ENCODE peak calls at places on chromosome 11, in ten cellular contexts. One of them, this sample, is unnamed.

GRCh38 chr11:9250139-9250582 is 15.0 kb downstream of the DENND5A start:
- DNase-seq in T47D: no peak
- DNase-seq in KG1: peak; percentile 28
- DNase-seq in adipocyte: no peak
- DNase-seq in nucleus accumbens: no peak
- DNase-seq in MM.1S: peak; percentile 79
- DNase-seq in germinal center: no peak
- DNase-seq in esophagus squamous epithelium: no peak
- DNase-seq in body of pancreas: no peak
- DNase-seq in HS-27A: no peak
- DNase-seq in this sample: no peak

GRCh38 chr11:102912482-102912830 is 37.7 kb upstream of the MMP12 start:
- DNase-seq in T47D: no peak
- DNase-seq in KG1: no peak
- DNase-seq in adipocyte: no peak
- DNase-seq in nucleus accumbens: no peak
- DNase-seq in MM.1S: no peak
- DNase-seq in germinal center: no peak
- DNase-seq in esophagus squamous epithelium: no peak
- DNase-seq in body of pancreas: no peak
- DNase-seq in HS-27A: no peak
- DNase-seq in this sample: no peak

GRCh38 chr11:129018991-129019390 is 76.3 kb upstream of the TP53AIP1 start:
- DNase-seq in T47D: no peak
- DNase-seq in KG1: no peak
- DNase-seq in adipocyte: no peak
- DNase-seq in nucleus accumbens: no peak
- DNase-seq in MM.1S: no peak
- DNase-seq in germinal center: no peak
- DNase-seq in esophagus squamous epithelium: no peak
- DNase-seq in body of pancreas: no peak
- DNase-seq in HS-27A: no peak
- DNase-seq in this sample: no peak

GRCh38 chr11:70091651-70092050 is 13.5 kb downstream of the ANO1 start:
- DNase-seq in T47D: no peak
- DNase-seq in KG1: no peak
- DNase-seq in adipocyte: no peak
- DNase-seq in nucleus accumbens: no peak
- DNase-seq in MM.1S: no peak
- DNase-seq in germinal center: no peak
- DNase-seq in esophagus squamous epithelium: no peak
- DNase-seq in body of pancreas: no peak
- DNase-seq in HS-27A: no peak
- DNase-seq in this sample: no peak

GRCh38 chr11:95641506-95641905 is 148.1 kb downstream of the FAM76B start:
- DNase-seq in T47D: no peak
- DNase-seq in KG1: no peak
- DNase-seq in adipocyte: no peak
- DNase-seq in nucleus accumbens: no peak
- DNase-seq in MM.1S: peak; percentile 68
- DNase-seq in germinal center: peak; percentile 8
- DNase-seq in esophagus squamous epithelium: no peak
- DNase-seq in body of pancreas: no peak
- DNase-seq in HS-27A: no peak
- DNase-seq in this sample: peak; percentile 10

GRCh38 chr11:33690290-33691050 is 10.2 kb downstream of the C11orf91 start:
- DNase-seq in T47D: no peak
- DNase-seq in KG1: no peak
- DNase-seq in adipocyte: peak; percentile 80
- DNase-seq in nucleus accumbens: peak; percentile 37
- DNase-seq in MM.1S: no peak
- DNase-seq in germinal center: no peak
- DNase-seq in esophagus squamous epithelium: no peak
- DNase-seq in body of pancreas: peak; percentile 37
- DNase-seq in HS-27A: peak; percentile 99
- DNase-seq in this sample: peak; percentile 45

GRCh38 chr11:87596176-87596575 is 558.4 kb downstream of the TMEM135 start:
- DNase-seq in T47D: no peak
- DNase-seq in KG1: no peak
- DNase-seq in adipocyte: no peak
- DNase-seq in nucleus accumbens: no peak
- DNase-seq in MM.1S: no peak
- DNase-seq in germinal center: no peak
- DNase-seq in esophagus squamous epithelium: no peak
- DNase-seq in body of pancreas: no peak
- DNase-seq in HS-27A: no peak
- DNase-seq in this sample: no peak

GRCh38 chr11:45272701-45273100 is 13.4 kb downstream of the SYT13 start:
- DNase-seq in T47D: no peak
- DNase-seq in KG1: no peak
- DNase-seq in adipocyte: no peak
- DNase-seq in nucleus accumbens: no peak
- DNase-seq in MM.1S: peak; percentile 58
- DNase-seq in germinal center: no peak
- DNase-seq in esophagus squamous epithelium: no peak
- DNase-seq in body of pancreas: no peak
- DNase-seq in HS-27A: no peak
- DNase-seq in this sample: no peak

GRCh38 chr11:94909371-94909820 is 64.0 kb downstream of the CWC15 start:
- DNase-seq in T47D: no peak
- DNase-seq in KG1: no peak
- DNase-seq in adipocyte: no peak
- DNase-seq in nucleus accumbens: no peak
- DNase-seq in MM.1S: no peak
- DNase-seq in germinal center: no peak
- DNase-seq in esophagus squamous epithelium: no peak
- DNase-seq in body of pancreas: no peak
- DNase-seq in HS-27A: no peak
- DNase-seq in this sample: no peak

GRCh38 chr11:118042791-118043190 is 34.1 kb upstream of the TMPRSS4 start:
- DNase-seq in T47D: no peak
- DNase-seq in KG1: no peak
- DNase-seq in adipocyte: no peak
- DNase-seq in nucleus accumbens: no peak
- DNase-seq in MM.1S: no peak
- DNase-seq in germinal center: no peak
- DNase-seq in esophagus squamous epithelium: no peak
- DNase-seq in body of pancreas: no peak
- DNase-seq in HS-27A: no peak
- DNase-seq in this sample: no peak

GRCh38 chr11:126279191-126279590 is 3.7 kb upstream of the TIRAP start:
- DNase-seq in T47D: no peak
- DNase-seq in KG1: no peak
- DNase-seq in adipocyte: no peak
- DNase-seq in nucleus accumbens: no peak
- DNase-seq in MM.1S: no peak
- DNase-seq in germinal center: no peak
- DNase-seq in esophagus squamous epithelium: no peak
- DNase-seq in body of pancreas: no peak
- DNase-seq in HS-27A: no peak
- DNase-seq in this sample: no peak

GRCh38 chr11:91366186-91366585 is 858.4 kb upstream of the FAT3 start:
- DNase-seq in T47D: no peak
- DNase-seq in KG1: no peak
- DNase-seq in adipocyte: no peak
- DNase-seq in nucleus accumbens: no peak
- DNase-seq in MM.1S: no peak
- DNase-seq in germinal center: no peak
- DNase-seq in esophagus squamous epithelium: no peak
- DNase-seq in body of pancreas: no peak
- DNase-seq in HS-27A: no peak
- DNase-seq in this sample: no peak

GRCh38 chr11:100925935-100926334 is 203.7 kb downstream of the PGR start:
- DNase-seq in T47D: no peak
- DNase-seq in KG1: no peak
- DNase-seq in adipocyte: peak; percentile 34
- DNase-seq in nucleus accumbens: no peak
- DNase-seq in MM.1S: no peak
- DNase-seq in germinal center: no peak
- DNase-seq in esophagus squamous epithelium: no peak
- DNase-seq in body of pancreas: no peak
- DNase-seq in HS-27A: no peak
- DNase-seq in this sample: no peak

GRCh38 chr11:14500181-14500651 is 605 bp upstream of the COPB1 start:
- DNase-seq in T47D: peak; percentile 31
- DNase-seq in KG1: peak; percentile 52
- DNase-seq in adipocyte: peak; percentile 81
- DNase-seq in nucleus accumbens: no peak
- DNase-seq in MM.1S: peak; percentile 75
- DNase-seq in germinal center: peak; percentile 51
- DNase-seq in esophagus squamous epithelium: no peak
- DNase-seq in body of pancreas: peak; percentile 58
- DNase-seq in HS-27A: peak; percentile 26
- DNase-seq in this sample: peak; percentile 67

GRCh38 chr11:119489087-119489486 is 66.1 kb upstream of the THY1 start:
- DNase-seq in T47D: no peak
- DNase-seq in KG1: no peak
- DNase-seq in adipocyte: no peak
- DNase-seq in nucleus accumbens: no peak
- DNase-seq in MM.1S: no peak
- DNase-seq in germinal center: no peak
- DNase-seq in esophagus squamous epithelium: no peak
- DNase-seq in body of pancreas: no peak
- DNase-seq in HS-27A: no peak
- DNase-seq in this sample: no peak

GRCh38 chr11:100830978-100831732 is 144.1 kb downstream of the ARHGAP42 start:
- DNase-seq in T47D: no peak
- DNase-seq in KG1: no peak
- DNase-seq in adipocyte: peak; percentile 63
- DNase-seq in nucleus accumbens: no peak
- DNase-seq in MM.1S: no peak
- DNase-seq in germinal center: no peak
- DNase-seq in esophagus squamous epithelium: no peak
- DNase-seq in body of pancreas: no peak
- DNase-seq in HS-27A: no peak
- DNase-seq in this sample: no peak

GRCh38 chr11:65571940-65572339 is 398 bp upstream of the FAM89B start:
- DNase-seq in T47D: peak; percentile 80
- DNase-seq in KG1: no peak
- DNase-seq in adipocyte: peak; percentile 47
- DNase-seq in nucleus accumbens: no peak
- DNase-seq in MM.1S: peak; percentile 51
- DNase-seq in germinal center: no peak
- DNase-seq in esophagus squamous epithelium: no peak
- DNase-seq in body of pancreas: peak; percentile 52
- DNase-seq in HS-27A: no peak
- DNase-seq in this sample: no peak

GRCh38 chr11:72598901-72599300 is 75.3 kb downstream of the PDE2A start:
- DNase-seq in T47D: peak; percentile 71
- DNase-seq in KG1: no peak
- DNase-seq in adipocyte: peak; percentile 48
- DNase-seq in nucleus accumbens: no peak
- DNase-seq in MM.1S: no peak
- DNase-seq in germinal center: no peak
- DNase-seq in esophagus squamous epithelium: no peak
- DNase-seq in body of pancreas: peak; percentile 27
- DNase-seq in HS-27A: no peak
- DNase-seq in this sample: no peak

GRCh38 chr11:32141886-32142546 is 51.1 kb downstream of the RCN1 start:
- DNase-seq in T47D: no peak
- DNase-seq in KG1: no peak
- DNase-seq in adipocyte: no peak
- DNase-seq in nucleus accumbens: no peak
- DNase-seq in MM.1S: no peak
- DNase-seq in germinal center: no peak
- DNase-seq in esophagus squamous epithelium: no peak
- DNase-seq in body of pancreas: no peak
- DNase-seq in HS-27A: no peak
- DNase-seq in this sample: no peak

GRCh38 chr11:85115798-85116197 is 511.3 kb downstream of the DLG2 start:
- DNase-seq in T47D: no peak
- DNase-seq in KG1: no peak
- DNase-seq in adipocyte: no peak
- DNase-seq in nucleus accumbens: no peak
- DNase-seq in MM.1S: no peak
- DNase-seq in germinal center: no peak
- DNase-seq in esophagus squamous epithelium: no peak
- DNase-seq in body of pancreas: no peak
- DNase-seq in HS-27A: no peak
- DNase-seq in this sample: no peak

GRCh38 chr11:69834251-69834650 is 15.0 kb upstream of the FGF3 start:
- DNase-seq in T47D: no peak
- DNase-seq in KG1: no peak
- DNase-seq in adipocyte: no peak
- DNase-seq in nucleus accumbens: no peak
- DNase-seq in MM.1S: no peak
- DNase-seq in germinal center: no peak
- DNase-seq in esophagus squamous epithelium: no peak
- DNase-seq in body of pancreas: no peak
- DNase-seq in HS-27A: no peak
- DNase-seq in this sample: peak; percentile 24

GRCh38 chr11:14645247-14645912 is 1.8 kb downstream of the PDE3B start:
- DNase-seq in T47D: no peak
- DNase-seq in KG1: no peak
- DNase-seq in adipocyte: peak; percentile 35
- DNase-seq in nucleus accumbens: no peak
- DNase-seq in MM.1S: no peak
- DNase-seq in germinal center: no peak
- DNase-seq in esophagus squamous epithelium: no peak
- DNase-seq in body of pancreas: no peak
- DNase-seq in HS-27A: no peak
- DNase-seq in this sample: no peak

GRCh38 chr11:73478737-73479347 is 102.6 kb downstream of the RELT start:
- DNase-seq in T47D: peak; percentile 54
- DNase-seq in KG1: no peak
- DNase-seq in adipocyte: peak; percentile 63
- DNase-seq in nucleus accumbens: no peak
- DNase-seq in MM.1S: peak; percentile 21
- DNase-seq in germinal center: peak; percentile 13
- DNase-seq in esophagus squamous epithelium: no peak
- DNase-seq in body of pancreas: no peak
- DNase-seq in HS-27A: no peak
- DNase-seq in this sample: no peak

GRCh38 chr11:129804012-129804411 is 11.6 kb upstream of the TMEM45B start:
- DNase-seq in T47D: peak; percentile 53
- DNase-seq in KG1: no peak
- DNase-seq in adipocyte: no peak
- DNase-seq in nucleus accumbens: no peak
- DNase-seq in MM.1S: no peak
- DNase-seq in germinal center: no peak
- DNase-seq in esophagus squamous epithelium: no peak
- DNase-seq in body of pancreas: no peak
- DNase-seq in HS-27A: no peak
- DNase-seq in this sample: no peak

GRCh38 chr11:73585834-73586575 is 11.9 kb downstream of the FAM168A start:
- DNase-seq in T47D: no peak
- DNase-seq in KG1: no peak
- DNase-seq in adipocyte: peak; percentile 23
- DNase-seq in nucleus accumbens: no peak
- DNase-seq in MM.1S: no peak
- DNase-seq in germinal center: no peak
- DNase-seq in esophagus squamous epithelium: no peak
- DNase-seq in body of pancreas: no peak
- DNase-seq in HS-27A: no peak
- DNase-seq in this sample: no peak

GRCh38 chr11:2589538-2589934 is 110.3 kb downstream of the KCNQ1OT1 start:
- DNase-seq in T47D: no peak
- DNase-seq in KG1: no peak
- DNase-seq in adipocyte: no peak
- DNase-seq in nucleus accumbens: no peak
- DNase-seq in MM.1S: no peak
- DNase-seq in germinal center: no peak
- DNase-seq in esophagus squamous epithelium: no peak
- DNase-seq in body of pancreas: peak; percentile 8
- DNase-seq in HS-27A: no peak
- DNase-seq in this sample: no peak

GRCh38 chr11:130457909-130458729 is 9.7 kb downstream of the ADAMTS15 start:
- DNase-seq in T47D: no peak
- DNase-seq in KG1: no peak
- DNase-seq in adipocyte: no peak
- DNase-seq in nucleus accumbens: no peak
- DNase-seq in MM.1S: no peak
- DNase-seq in germinal center: no peak
- DNase-seq in esophagus squamous epithelium: no peak
- DNase-seq in body of pancreas: no peak
- DNase-seq in HS-27A: no peak
- DNase-seq in this sample: no peak

GRCh38 chr11:2481253-2481652 is 36.4 kb downstream of the KCNQ1 start:
- DNase-seq in T47D: no peak
- DNase-seq in KG1: no peak
- DNase-seq in adipocyte: no peak
- DNase-seq in nucleus accumbens: no peak
- DNase-seq in MM.1S: no peak
- DNase-seq in germinal center: no peak
- DNase-seq in esophagus squamous epithelium: no peak
- DNase-seq in body of pancreas: no peak
- DNase-seq in HS-27A: no peak
- DNase-seq in this sample: no peak

This sample was measured in ascending aorta.